ENCODE peak calls at places on chromosomes 3 and 15, in four cellular contexts. One of them, this sample, is unnamed.

GRCh38 chr15:47466357-47466756 is 250.9 kb upstream of the SEMA6D start:
- DNase-seq in GM12878: no peak
- DNase-seq in WTC11: no peak
- DNase-seq in K562: no peak
- DNase-seq in this sample: no peak

GRCh38 chr15:69469467-69470191 is 17.0 kb downstream of the RPLP1 start:
- DNase-seq in GM12878: no peak
- DNase-seq in WTC11: no peak
- DNase-seq in K562: peak; percentile 46
- DNase-seq in this sample: no peak

GRCh38 chr3:107679911-107680310 is 157.1 kb downstream of the BBX start:
- DNase-seq in GM12878: no peak
- DNase-seq in WTC11: no peak
- DNase-seq in K562: no peak
- DNase-seq in this sample: no peak

GRCh38 chr3:122021811-122022401 is at the start of gene ILDR1:
- DNase-seq in GM12878: no peak
- DNase-seq in WTC11: peak; percentile 68
- DNase-seq in K562: peak; percentile 26
- DNase-seq in this sample: no peak

GRCh38 chr3:139887431-139887830 is 47.6 kb upstream of the CLSTN2 start:
- DNase-seq in GM12878: no peak
- DNase-seq in WTC11: no peak
- DNase-seq in K562: no peak
- DNase-seq in this sample: no peak

GRCh38 chr3:17194116-17194515 is 309.4 kb downstream of the PLCL2 start:
- DNase-seq in GM12878: no peak
- DNase-seq in WTC11: no peak
- DNase-seq in K562: no peak
- DNase-seq in this sample: no peak

GRCh38 chr3:31815006-31815405 is 166.1 kb downstream of the OSBPL10 start:
- DNase-seq in GM12878: no peak
- DNase-seq in WTC11: no peak
- DNase-seq in K562: no peak
- DNase-seq in this sample: no peak

GRCh38 chr15:36571301-36571700 is 8.1 kb upstream of the CDIN1 start:
- DNase-seq in GM12878: no peak
- DNase-seq in WTC11: no peak
- DNase-seq in K562: no peak
- DNase-seq in this sample: no peak

GRCh38 chr3:134312873-134313838 is 61.1 kb downstream of the AMOTL2 start:
- DNase-seq in GM12878: no peak
- DNase-seq in WTC11: peak; percentile 85
- DNase-seq in K562: peak; percentile 56
- DNase-seq in this sample: peak; percentile 62

GRCh38 chr3:170910542-170910941 is 2.1 kb upstream of the EIF5A2 start:
- DNase-seq in GM12878: no peak
- DNase-seq in WTC11: no peak
- DNase-seq in K562: no peak
- DNase-seq in this sample: no peak

GRCh38 chr3:170908235-170909116 is at the start of gene EIF5A2:
- DNase-seq in GM12878: peak; percentile 33
- DNase-seq in WTC11: peak; percentile 97
- DNase-seq in K562: peak; percentile 99
- DNase-seq in this sample: peak; percentile 84

GRCh38 chr3:170911051-170911450 is 2.6 kb upstream of the EIF5A2 start:
- DNase-seq in GM12878: no peak
- DNase-seq in WTC11: no peak
- DNase-seq in K562: no peak
- DNase-seq in this sample: no peak

GRCh38 chr3:170907519-170908234 is 760 bp downstream of the EIF5A2 start:
- DNase-seq in GM12878: no peak
- DNase-seq in WTC11: no peak
- DNase-seq in K562: no peak
- DNase-seq in this sample: peak; percentile 9

GRCh38 chr3:170909129-170909903 is 879 bp upstream of the EIF5A2 start:
- DNase-seq in GM12878: no peak
- DNase-seq in WTC11: no peak
- DNase-seq in K562: no peak
- DNase-seq in this sample: peak; percentile 69
- TF ChIP-seq TCF7 in GM12878: no peak
- TF ChIP-seq TCF7 in WTC11: no peak
- TF ChIP-seq TCF7 in K562: no peak
- TF ChIP-seq TCF7 in this sample: no peak

DNA sequence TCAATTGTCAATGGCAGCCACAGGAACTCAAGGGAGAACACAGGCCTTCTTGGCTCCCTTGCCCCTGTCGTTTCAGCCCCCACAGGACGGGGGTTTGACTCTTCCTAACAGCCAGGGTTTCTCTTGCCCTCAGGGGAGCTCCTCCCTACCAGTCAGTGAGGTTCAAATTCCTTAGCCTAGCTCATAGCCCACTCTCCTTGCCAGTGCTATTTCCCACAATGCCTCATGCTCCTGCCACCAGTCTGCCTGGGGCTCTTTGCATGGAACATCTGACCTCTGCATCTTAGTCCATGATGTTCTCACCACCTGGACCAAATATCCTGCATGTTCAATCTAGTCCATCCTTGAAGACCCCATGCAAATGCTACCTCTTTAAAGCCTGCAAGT is 78.1 kb downstream of the MYO1E start:
- DNase-seq in GM12878: no peak
- DNase-seq in WTC11: no peak
- DNase-seq in K562: no peak
- DNase-seq in this sample: no peak
- TF ChIP-seq TCF7 in GM12878: no peak
- TF ChIP-seq TCF7 in WTC11: no peak
- TF ChIP-seq TCF7 in K562: no peak
- TF ChIP-seq TCF7 in this sample: no peak

GRCh38 chr3:188185717-188186236 is 31.8 kb downstream of the LPP start:
- DNase-seq in GM12878: no peak
- DNase-seq in WTC11: no peak
- DNase-seq in K562: no peak
- DNase-seq in this sample: peak; percentile 85
- TF ChIP-seq TCF7 in GM12878: no peak
- TF ChIP-seq TCF7 in WTC11: no peak
- TF ChIP-seq TCF7 in K562: no peak
- TF ChIP-seq TCF7 in this sample: peak; percentile 75

GRCh38 chr3:111846717-111847116 is 12.3 kb upstream of the PHLDB2 start:
- DNase-seq in GM12878: no peak
- DNase-seq in WTC11: no peak
- DNase-seq in K562: no peak
- DNase-seq in this sample: no peak
- TF ChIP-seq TCF7 in GM12878: no peak
- TF ChIP-seq TCF7 in WTC11: no peak
- TF ChIP-seq TCF7 in K562: no peak
- TF ChIP-seq TCF7 in this sample: no peak

This sample was measured in HepG2.